ENCODE peak calls at places on chromosome 4, in seven cellular contexts. H is SJSA1, Q is hepatocyte, G is ovary, Z is heart left ventricle, R is tibial artery, O is AG04450. W is an unnamed sample.

GRCh38 chr4:40931825-40932224 is 182.1 kb downstream of the NSUN7 start:
- DNase-seq in Q (no peak), G (no peak), H (no peak), O (no peak), Z (no peak), R (no peak), W (no peak)

GRCh38 chr4:109332926-109333464 is 30.5 kb upstream of the COL25A1 start:
- DNase-seq in R (no peak), O (no peak), H (no peak), Z (no peak), G (no peak), Q (no peak), W (no peak)

GRCh38 chr4:126916626-126917140 is 716.1 kb upstream of the INTU start:
- DNase-seq in Z (no peak), O (peak), H (no peak), G (no peak), Q (peak), R (no peak), W (no peak)

GRCh38 chr4:2292679-2293108 is 30.8 kb upstream of the MXD4 start:
- DNase-seq in R (no peak), G (no peak), Q (peak), O (peak), H (no peak), Z (no peak), W (no peak)

GRCh38 chr4:89929425-89930272 is 35.0 kb downstream of the MMRN1 start:
- DNase-seq in Z (no peak), R (no peak), O (no peak), Q (no peak), G (no peak), H (no peak), W (no peak)

GRCh38 chr4:39085891-39086290 is 23.9 kb downstream of the KLHL5 start:
- DNase-seq in O (no peak), Z (no peak), G (no peak), R (no peak), Q (no peak), H (peak), W (no peak)

GRCh38 chr4:123288309-123289025 is 108.1 kb upstream of the SPRY1 start:
- DNase-seq in R (no peak), G (no peak), Z (no peak), Q (no peak), O (no peak), H (no peak), W (no peak)

GRCh38 chr4:145178740-145179139 is 1.6 kb downstream of the OTUD4 start:
- DNase-seq in R (no peak), O (no peak), Z (no peak), G (no peak), Q (no peak), H (no peak), W (no peak)

GRCh38 chr4:10460313-10461047 is 3.3 kb upstream of the ZNF518B start:
- DNase-seq in R (no peak), O (no peak), G (no peak), Q (no peak), Z (no peak), H (no peak), W (no peak)

GRCh38 chr4:153618831-153619230 is 65.2 kb upstream of the TLR2 start:
- DNase-seq in G (no peak), Q (no peak), R (no peak), H (no peak), O (no peak), Z (no peak), W (no peak)

GRCh38 chr4:13989496-13989895 is 362.0 kb upstream of the BOD1L1 start:
- DNase-seq in Z (no peak), G (no peak), O (no peak), Q (no peak), H (no peak), R (no peak), W (no peak)

GRCh38 chr4:1956631-1957030 is 52.1 kb downstream of the NELFA start:
- DNase-seq in H (no peak), Z (no peak), R (no peak), G (no peak), Q (no peak), O (no peak), W (peak)

GRCh38 chr4:10092481-10093272 is 23.9 kb downstream of the WDR1 start:
- DNase-seq in O (no peak), Q (no peak), G (no peak), R (no peak), H (no peak), Z (no peak), W (peak)

GRCh38 chr4:83535520-83535944 is 376 bp upstream of the GPAT3 start:
- DNase-seq in H (no peak), O (peak), Z (peak), G (peak), R (peak), Q (peak), W (peak)

GRCh38 chr4:658681-659667 is 15.1 kb downstream of the ATP5ME start:
- DNase-seq in H (no peak), Z (no peak), Q (no peak), R (no peak), G (no peak), O (no peak), W (peak)

GRCh38 chr4:83731609-83732008 is 195.7 kb downstream of the GPAT3 start:
- DNase-seq in H (no peak), Q (peak), Z (no peak), O (no peak), G (no peak), R (no peak), W (no peak)

GRCh38 chr4:97252615-97253154 is 890.6 kb downstream of the STPG2 start:
- DNase-seq in R (no peak), Q (no peak), G (no peak), Z (no peak), O (no peak), H (no peak), W (no peak)

GRCh38 chr4:80694178-80694577 is 336.3 kb upstream of the BMP3 start:
- DNase-seq in O (no peak), Z (no peak), H (no peak), Q (no peak), R (no peak), G (no peak), W (no peak)

GRCh38 chr4:68011684-68012083 is 48.4 kb upstream of the TMPRSS11A start:
- DNase-seq in O (no peak), G (no peak), Q (no peak), H (no peak), R (no peak), Z (no peak), W (no peak)

GRCh38 chr4:119977135-119977534 is 89.5 kb downstream of the MAD2L1 start:
- DNase-seq in O (no peak), R (no peak), Q (no peak), G (no peak), H (no peak), Z (no peak), W (no peak)

GRCh38 chr4:158161561-158162354 is 11.1 kb downstream of the GASK1B start:
- DNase-seq in R (peak), Q (peak), Z (peak), H (peak), G (no peak), O (no peak), W (no peak)

GRCh38 chr4:123125477-123125876 is 203.1 kb upstream of the NUDT6 start:
- DNase-seq in Z (no peak), R (no peak), G (no peak), H (no peak), Q (no peak), O (no peak), W (no peak)

GRCh38 chr4:14264437-14264836 is 636.9 kb upstream of the BOD1L1 start:
- DNase-seq in O (no peak), R (no peak), Q (peak), H (no peak), G (no peak), Z (no peak), W (no peak)

GRCh38 chr4:78720994-78721677 is 55.0 kb upstream of the BMP2K start:
- DNase-seq in G (no peak), Q (no peak), R (peak), Z (peak), H (no peak), O (no peak), W (no peak)

GRCh38 chr4:94669672-94670664 is 87.8 kb upstream of the BMPR1B start:
- DNase-seq in H (no peak), Q (no peak), G (no peak), Z (no peak), O (no peak), R (no peak), W (no peak)

GRCh38 chr4:158010346-158010745 is 162.5 kb downstream of the GASK1B start:
- DNase-seq in R (no peak), H (no peak), G (no peak), Q (no peak), O (no peak), Z (no peak), W (no peak)

GRCh38 chr4:14783011-14783877 is 219.0 kb upstream of the CPEB2 start:
- DNase-seq in Z (no peak), R (no peak), H (no peak), O (no peak), G (no peak), Q (no peak), W (no peak)

GRCh38 chr4:153297116-153297515 is 47.4 kb upstream of the MND1 start:
- DNase-seq in G (no peak), O (no peak), Z (no peak), Q (no peak), R (no peak), H (no peak), W (no peak)

GRCh38 chr4:2059726-2060577 is 825 bp downstream of the NAT8L start:
- DNase-seq in G (peak), Q (peak), H (no peak), O (no peak), Z (no peak), R (no peak), W (peak)

GRCh38 chr4:114599231-114600065 is 841 bp downstream of the UGT8 start:
- DNase-seq in Z (no peak), R (no peak), O (no peak), G (no peak), Q (peak), H (no peak), W (peak)

GRCh38 chr4:179867300-179867878 is 2375.8 kb upstream of the TENM3 start:
- DNase-seq in R (no peak), O (peak), Z (no peak), Q (peak), H (no peak), G (peak), W (peak)
- H3K27ac ChIP-seq in R (no peak), O (no peak), Z (no peak), Q (no peak), H (no peak), G (no peak), W (no peak)

GRCh38 chr4:6909970-6910339 is 329 bp downstream of the TBC1D14 start:
- DNase-seq in Q (peak), H (no peak), R (no peak), Z (no peak), O (no peak), G (peak), W (peak)
- H3K27ac ChIP-seq in Q (peak), H (no peak), R (peak), Z (peak), O (no peak), G (peak), W (peak)

GRCh38 chr4:96073446-96073845 is 233.6 kb downstream of the PDHA2 start:
- DNase-seq in Q (no peak), R (no peak), H (no peak), O (no peak), G (no peak), Z (no peak), W (no peak)
- H3K27ac ChIP-seq in Q (no peak), R (no peak), H (no peak), O (no peak), G (no peak), Z (no peak), W (no peak)

DNA sequence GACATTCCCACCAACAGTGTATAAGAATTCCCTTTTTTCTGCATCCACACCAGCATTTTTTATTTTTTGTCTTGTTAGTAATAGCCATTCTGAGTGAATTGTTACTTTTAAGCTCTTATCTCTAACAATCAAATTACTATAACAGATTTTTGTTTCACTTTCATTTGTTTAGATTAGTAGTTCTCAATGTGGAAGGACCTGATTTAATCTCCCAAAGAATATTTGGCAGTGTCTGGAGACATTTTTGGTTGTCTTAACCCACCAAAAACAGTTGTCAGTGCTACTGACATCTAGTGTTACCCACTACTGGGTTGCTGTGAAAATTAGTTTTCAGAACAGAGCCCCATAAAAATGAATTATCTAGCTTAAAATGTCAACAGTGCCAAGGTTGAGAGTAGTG is 37.9 kb downstream of the RUFY3 start:
- DNase-seq in O (no peak), G (no peak), Z (no peak), H (no peak), Q (no peak), R (no peak), W (no peak)
- H3K27ac ChIP-seq in O (no peak), G (no peak), Z (no peak), H (no peak), Q (no peak), R (no peak), W (no peak)

GRCh38 chr4:168674869-168675268 is 178.0 kb downstream of the PALLD start:
- DNase-seq in G (no peak), Q (peak), H (no peak), R (no peak), Z (no peak), O (no peak), W (no peak)

GRCh38 chr4:168673476-168673875 is 176.6 kb downstream of the PALLD start:
- DNase-seq in H (no peak), Q (no peak), Z (no peak), R (no peak), O (no peak), G (no peak), W (no peak)

GRCh38 chr4:168677063-168677462 is 180.2 kb downstream of the PALLD start:
- DNase-seq in Z (no peak), R (no peak), O (no peak), Q (no peak), H (no peak), G (no peak), W (no peak)

GRCh38 chr4:168677879-168678278 is 181.0 kb downstream of the PALLD start:
- DNase-seq in H (no peak), O (no peak), Z (no peak), R (no peak), Q (no peak), G (no peak), W (no peak)

GRCh38 chr4:168674077-168674747 is 177.4 kb downstream of the PALLD start:
- DNase-seq in Q (peak), G (no peak), H (no peak), O (no peak), R (no peak), Z (no peak), W (peak)
- H3K27ac ChIP-seq in Q (peak), G (no peak), H (no peak), O (peak), R (peak), Z (no peak), W (no peak)

DNA sequence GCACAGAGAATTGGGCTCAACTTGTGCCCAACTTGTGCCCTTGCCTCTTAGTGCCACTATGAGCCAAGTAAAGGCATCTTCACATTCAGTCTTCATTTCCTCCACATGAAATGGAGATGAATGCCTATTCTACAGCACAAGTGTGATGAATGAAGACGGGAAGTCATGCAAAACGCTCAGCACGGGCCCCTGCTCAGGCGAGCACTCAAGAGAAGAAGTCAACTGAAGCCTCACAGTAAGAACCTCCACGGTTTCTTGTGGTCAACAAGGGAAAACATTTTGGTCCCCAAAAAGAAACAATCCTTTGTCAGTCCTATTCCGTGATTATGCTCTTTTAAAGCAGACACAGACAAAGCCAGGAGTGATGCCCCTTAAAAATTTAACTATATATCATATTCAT is 87.0 kb downstream of the IRF2 start:
- DNase-seq in H (no peak), G (no peak), O (no peak), Q (no peak), R (no peak), Z (no peak), W (no peak)
- H3K27ac ChIP-seq in H (no peak), G (no peak), O (no peak), Q (peak), R (no peak), Z (peak), W (no peak)

DNA sequence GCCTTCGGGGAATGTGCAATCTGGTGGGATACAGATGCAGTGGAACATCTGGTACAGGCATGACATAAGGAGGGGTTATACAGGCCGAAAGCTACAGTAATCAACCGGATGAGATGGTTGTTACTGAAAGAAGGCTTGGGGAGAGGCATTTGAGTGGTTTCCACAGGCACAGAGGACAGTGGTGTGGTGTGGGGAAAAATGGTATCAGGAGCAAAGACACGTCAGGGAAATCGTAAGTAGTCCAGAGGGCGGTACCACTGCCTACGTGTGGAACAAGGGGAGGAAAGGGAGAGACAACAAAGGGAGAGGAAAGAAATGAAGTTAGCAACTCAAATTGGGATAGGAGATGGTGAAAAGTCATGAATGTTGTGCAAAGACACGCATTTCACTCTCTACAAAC is 3.0 kb downstream of the PDLIM3 start:
- DNase-seq in R (peak), G (no peak), H (no peak), Q (no peak), Z (no peak), O (no peak), W (no peak)
- H3K27ac ChIP-seq in R (peak), G (no peak), H (no peak), Q (no peak), Z (peak), O (no peak), W (no peak)

GRCh38 chr4:8860096-8860891 is 11.3 kb downstream of the HMX1 start:
- DNase-seq in H (no peak), O (no peak), Z (no peak), Q (no peak), G (no peak), R (no peak), W (no peak)
- H3K27ac ChIP-seq in H (no peak), O (no peak), Z (no peak), Q (no peak), G (no peak), R (no peak), W (no peak)